ENCODE peak calls at places on chromosomes 4 and X, in four cellular contexts. D is DMS53; L is activated naive CD4-positive, alpha-beta T cell treated with Interleukin-2 at 50 U/mL for 16 hours; U is progenitor cell of endocrine pancreas. Z is an unnamed sample.

GRCh38 chr4:111689214-111689613 is 456.0 kb upstream of the FAM241A start:
- DNase-seq in D (no peak), L (no peak), U (no peak), Z (peak; percentile 3)

GRCh38 chr4:119628281-119629141 is at the start of gene PDE5A:
- DNase-seq in D (peak; percentile 93), L (peak; percentile 80), U (peak; percentile 89), Z (peak; percentile 94)

GRCh38 chr4:147407261-147408045 is 73.4 kb upstream of the EDNRA start:
- DNase-seq in D (peak; percentile 10), L (no peak), U (no peak), Z (no peak)

GRCh38 chr4:167114416-167114971 is 119.8 kb downstream of the SPOCK3 start:
- DNase-seq in D (no peak), L (no peak), U (no peak), Z (no peak)

GRCh38 chr4:84378983-84379382 is 120.1 kb downstream of the NKX6-1 start:
- DNase-seq in D (no peak), L (no peak), U (no peak), Z (no peak)

GRCh38 chr4:152817331-152817730 is 37.6 kb downstream of the ARFIP1 start:
- DNase-seq in D (no peak), L (no peak), U (no peak), Z (no peak)

GRCh38 chr4:41258783-41259182 is 2.1 kb downstream of the UCHL1 start:
- DNase-seq in D (peak; percentile 86), L (no peak), U (no peak), Z (peak; percentile 50)

GRCh38 chrX:68413254-68413653 is 20.0 kb downstream of the OPHN1 start:
- DNase-seq in D (no peak), L (no peak), U (no peak), Z (no peak)

GRCh38 chrX:66054978-66055377 is 15.1 kb upstream of the VSIG4 start:
- DNase-seq in D (no peak), L (no peak), U (no peak), Z (no peak)

GRCh38 chrX:67922950-67923349 is 379.1 kb downstream of the AR start:
- DNase-seq in D (no peak), L (no peak), U (no peak), Z (no peak)

GRCh38 chr4:10336471-10336870 is 120.8 kb downstream of the ZNF518B start:
- DNase-seq in D (no peak), L (no peak), U (no peak), Z (no peak)

GRCh38 chr4:140567722-140568121 is 1.0 kb downstream of the UCP1 start:
- DNase-seq in D (no peak), L (no peak), U (peak; percentile 15), Z (peak; percentile 46)

GRCh38 chr4:107901213-107901934 is 30.0 kb upstream of the CYP2U1 start:
- DNase-seq in D (no peak), L (no peak), U (no peak), Z (no peak)